ENCODE peak calls at places on chromosomes 7 and 10, in six cellular contexts. K, G, E, C, N and Q are unnamed samples.

GRCh38 chr10:103502849-103503660 is 9.6 kb downstream of the NEURL1 start:
- DNase-seq in K (no peak), G (no peak), E (no peak), C (no peak), N (no peak), Q (no peak)

GRCh38 chr7:13851756-13852155 is 137.7 kb downstream of the ETV1 start:
- DNase-seq in K (no peak), G (peak), E (peak), C (peak), N (peak), Q (no peak)

GRCh38 chr7:83001362-83002040 is 161.2 kb downstream of the PCLO start:
- DNase-seq in K (no peak), G (no peak), E (no peak), C (no peak), N (peak), Q (no peak)

GRCh38 chr10:70551971-70552422 is 50.5 kb downstream of the PRF1 start:
- DNase-seq in K (peak), G (peak), E (peak), C (peak), N (peak), Q (no peak)

GRCh38 chr7:82194011-82194410 is 249.6 kb downstream of the CACNA2D1 start:
- DNase-seq in K (no peak), G (no peak), E (peak), C (peak), N (no peak), Q (no peak)

GRCh38 chr7:139572704-139573395 is 49.4 kb downstream of the CLEC2L start:
- DNase-seq in K (no peak), G (no peak), E (no peak), C (no peak), N (no peak), Q (no peak)

GRCh38 chr7:108026116-108026515 is 23.2 kb upstream of the LAMB1 start:
- DNase-seq in K (no peak), G (no peak), E (no peak), C (no peak), N (no peak), Q (no peak)

GRCh38 chr7:3165681-3166580 is 122.3 kb upstream of the CARD11 start:
- DNase-seq in K (peak), G (no peak), E (no peak), C (no peak), N (no peak), Q (no peak)

GRCh38 chr10:74051729-74052342 is 53.9 kb downstream of the VCL start:
- DNase-seq in K (no peak), G (no peak), E (peak), C (no peak), N (no peak), Q (peak)

GRCh38 chr10:100904903-100905302 is 7.9 kb upstream of the SLF2 start:
- DNase-seq in K (no peak), G (no peak), E (no peak), C (no peak), N (no peak), Q (no peak)

GRCh38 chr7:74083928-74084721 is 521 bp downstream of the LIMK1 start:
- DNase-seq in K (peak), G (peak), E (peak), C (peak), N (no peak), Q (peak)

GRCh38 chr10:88343761-88344484 is 239.2 kb downstream of the RNLS start:
- DNase-seq in K (no peak), G (no peak), E (peak), C (no peak), N (no peak), Q (no peak)

GRCh38 chr7:47331179-47331565 is 250.7 kb downstream of the TNS3 start:
- DNase-seq in K (no peak), G (no peak), E (no peak), C (no peak), N (no peak), Q (no peak)

GRCh38 chr10:3803884-3804741 is 19.1 kb upstream of the KLF6 start:
- DNase-seq in K (no peak), G (no peak), E (peak), C (peak), N (no peak), Q (no peak)

GRCh38 chr10:79093658-79094411 is 25.1 kb downstream of the ZMIZ1 start:
- DNase-seq in K (peak), G (peak), E (peak), C (peak), N (no peak), Q (peak)

GRCh38 chr10:101289541-101289940 is 60.3 kb upstream of the LBX1 start:
- DNase-seq in K (peak), G (no peak), E (no peak), C (no peak), N (no peak), Q (no peak)

GRCh38 chr7:39845011-39845410 is 105.0 kb upstream of the CDK13 start:
- DNase-seq in K (no peak), G (no peak), E (no peak), C (no peak), N (no peak), Q (no peak)

GRCh38 chr7:112550468-112551060 is 69.8 kb downstream of the LSMEM1 start:
- DNase-seq in K (no peak), G (peak), E (peak), C (peak), N (no peak), Q (peak)

GRCh38 chr10:59434463-59435326 is 72.3 kb upstream of the FAM13C start:
- DNase-seq in K (no peak), G (no peak), E (peak), C (peak), N (no peak), Q (no peak)

GRCh38 chr7:1241510-1242128 is 8.9 kb downstream of the UNCX start:
- DNase-seq in K (no peak), G (no peak), E (no peak), C (no peak), N (no peak), Q (no peak)

GRCh38 chr10:7696545-7696944 is 6.6 kb upstream of the ITIH2 start:
- DNase-seq in K (peak), G (no peak), E (no peak), C (no peak), N (peak), Q (peak)

GRCh38 chr7:102874166-102874829 is 38.5 kb upstream of the LRRC17 start:
- DNase-seq in K (no peak), G (peak), E (peak), C (peak), N (peak), Q (peak)

GRCh38 chr10:121845044-121845784 is 82.6 kb downstream of the ATE1 start:
- DNase-seq in K (no peak), G (no peak), E (no peak), C (no peak), N (no peak), Q (no peak)

GRCh38 chr10:116122126-116122525 is 150.9 kb downstream of the GFRA1 start:
- DNase-seq in K (no peak), G (no peak), E (no peak), C (no peak), N (no peak), Q (no peak)

DNA sequence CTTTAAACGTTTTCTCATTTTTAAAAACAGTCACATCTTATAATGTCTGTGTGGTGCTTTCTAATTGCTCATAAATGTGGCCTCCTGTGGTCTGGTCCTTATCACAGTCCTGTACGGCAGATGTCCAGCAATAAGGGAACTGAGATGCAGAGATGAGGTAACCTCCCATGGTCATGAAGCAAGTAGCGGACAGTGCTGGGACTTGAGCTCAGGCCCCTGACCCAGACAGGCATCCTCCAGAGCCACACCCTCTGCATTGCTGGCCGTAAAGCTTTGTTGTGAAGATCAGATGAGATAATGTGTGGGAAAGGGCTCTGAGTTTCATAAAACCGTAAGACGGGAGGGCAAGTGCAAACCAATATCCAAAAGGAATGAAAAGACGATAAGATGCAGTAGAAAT is 48.2 kb downstream of the DYNC2I1 start:
- DNase-seq in K (no peak), G (no peak), E (no peak), C (no peak), N (no peak), Q (no peak)
- TF ChIP-seq CTCF in K (no peak), G (no peak), E (no peak), C (no peak), N (no peak), Q (no peak)

GRCh38 chr7:37698271-37698670 is 14.7 kb downstream of the GPR141 start:
- DNase-seq in K (no peak), G (peak), E (no peak), C (no peak), N (no peak), Q (no peak)

GRCh38 chr7:37698782-37699181 is 15.2 kb downstream of the GPR141 start:
- DNase-seq in K (no peak), G (no peak), E (no peak), C (no peak), N (no peak), Q (no peak)

GRCh38 chr7:37690206-37690605 is 6.6 kb downstream of the GPR141 start:
- DNase-seq in K (no peak), G (no peak), E (no peak), C (no peak), N (no peak), Q (no peak)

GRCh38 chr7:37694208-37695080 is 10.9 kb downstream of the GPR141 start:
- DNase-seq in K (peak), G (peak), E (no peak), C (no peak), N (no peak), Q (no peak)
- TF ChIP-seq CTCF in K (no peak), G (peak), E (no peak), C (no peak), N (no peak), Q (no peak)

GRCh38 chr7:42237891-42238531 is 1.0 kb upstream of the GLI3 start:
- DNase-seq in K (peak), G (peak), E (peak), C (peak), N (no peak), Q (peak)

GRCh38 chr7:42236266-42237161 is 495 bp downstream of the GLI3 start:
- DNase-seq in K (peak), G (peak), E (peak), C (peak), N (no peak), Q (peak)

GRCh38 chr7:42238709-42239395 is 1.8 kb upstream of the GLI3 start:
- DNase-seq in K (no peak), G (peak), E (peak), C (peak), N (peak), Q (no peak)

GRCh38 chr7:42235734-42236133 is 1.3 kb downstream of the GLI3 start:
- DNase-seq in K (no peak), G (peak), E (peak), C (no peak), N (no peak), Q (no peak)

DNA sequence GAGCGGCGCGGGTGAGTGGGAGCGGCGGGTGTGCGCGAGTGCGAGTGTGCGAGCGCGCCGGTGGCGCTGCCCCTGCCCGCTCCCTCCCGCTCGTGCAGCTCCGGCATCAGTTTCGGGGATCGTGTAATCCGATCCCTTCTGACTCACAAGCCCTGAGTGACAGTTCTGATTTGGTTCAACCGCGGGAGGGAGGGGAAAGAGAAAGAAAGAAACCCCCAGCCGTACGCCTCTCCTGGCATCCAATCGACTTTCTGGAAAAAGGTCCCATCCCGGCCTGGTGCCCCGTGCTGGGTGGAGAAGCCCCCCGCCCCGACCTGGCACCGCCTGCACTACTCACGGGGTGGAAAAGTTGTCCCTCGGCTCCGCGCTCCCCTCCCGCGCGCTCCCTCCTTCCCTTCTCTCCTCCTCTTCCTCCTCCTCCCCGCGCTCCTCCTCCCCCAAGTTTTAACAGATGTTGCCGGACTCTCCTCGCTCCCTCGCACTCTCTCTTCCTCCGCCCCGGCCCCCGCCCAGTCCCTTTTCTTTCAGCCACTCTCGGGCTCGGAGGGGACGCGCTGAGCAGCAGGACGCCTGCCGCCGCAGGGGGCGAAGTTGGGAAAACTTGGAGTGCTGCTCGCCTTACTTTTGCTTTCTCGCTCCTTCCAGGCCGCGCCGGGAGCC is at the start of gene GLI3:
- DNase-seq in K (peak), G (peak), E (peak), C (peak), N (peak), Q (peak)
- TF ChIP-seq CTCF in K (peak), G (peak), E (peak), C (peak), N (peak), Q (no peak)

DNA sequence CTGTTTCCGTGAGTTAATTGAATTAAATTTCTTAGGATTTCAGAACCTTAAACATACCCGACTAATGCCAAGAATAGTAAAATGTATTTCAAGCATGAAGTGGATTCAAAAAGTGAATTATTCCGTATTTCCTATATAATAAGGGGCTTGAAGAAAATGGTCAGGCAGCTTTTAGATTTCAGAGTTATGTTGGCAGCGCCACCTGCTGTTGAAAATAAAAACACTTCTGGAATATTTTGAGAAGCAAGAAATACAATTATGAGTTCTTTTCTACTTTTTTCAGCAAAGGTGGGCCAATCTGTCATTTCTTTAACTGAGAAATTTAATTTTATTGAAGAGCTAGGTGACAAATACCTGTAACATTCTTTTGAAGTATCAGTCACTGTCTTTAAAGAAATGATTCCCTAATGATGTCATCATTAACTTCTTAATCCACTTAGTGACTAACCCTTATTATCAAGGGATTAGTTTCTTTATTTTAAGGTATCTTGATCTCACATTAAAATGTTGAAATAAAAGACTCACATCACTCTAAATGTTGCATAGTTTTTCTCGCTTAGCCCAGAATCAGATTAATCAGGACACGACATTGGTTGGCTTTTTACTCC is 36.6 kb upstream of the AGR3 start:
- DNase-seq in K (no peak), G (peak), E (peak), C (peak), N (no peak), Q (peak)
- TF ChIP-seq CTCF in K (peak), G (peak), E (peak), C (peak), N (peak), Q (peak)

GRCh38 chr10:72785422-72785818 is 93.5 kb downstream of the MCU start:
- DNase-seq in K (no peak), G (no peak), E (peak), C (no peak), N (no peak), Q (no peak)
- TF ChIP-seq CTCF in K (no peak), G (no peak), E (no peak), C (no peak), N (no peak), Q (no peak)

GRCh38 chr7:6403907-6404306 is 43.8 kb downstream of the DAGLB start:
- DNase-seq in K (no peak), G (no peak), E (no peak), C (no peak), N (no peak), Q (no peak)
- TF ChIP-seq CTCF in K (no peak), G (no peak), E (no peak), C (no peak), N (no peak), Q (no peak)

GRCh38 chr7:135509839-135510602 is at the start of gene CNOT4:
- DNase-seq in K (peak), G (peak), E (peak), C (peak), N (peak), Q (peak)

GRCh38 chr7:135508853-135509588 is 881 bp downstream of the CNOT4 start:
- DNase-seq in K (no peak), G (peak), E (peak), C (peak), N (no peak), Q (peak)

GRCh38 chr7:135509589-135509838 is 388 bp downstream of the CNOT4 start:
- DNase-seq in K (no peak), G (no peak), E (peak), C (peak), N (no peak), Q (no peak)

GRCh38 chr7:135512135-135512887 is 2.4 kb upstream of the CNOT4 start:
- DNase-seq in K (no peak), G (peak), E (peak), C (peak), N (no peak), Q (peak)

DNA sequence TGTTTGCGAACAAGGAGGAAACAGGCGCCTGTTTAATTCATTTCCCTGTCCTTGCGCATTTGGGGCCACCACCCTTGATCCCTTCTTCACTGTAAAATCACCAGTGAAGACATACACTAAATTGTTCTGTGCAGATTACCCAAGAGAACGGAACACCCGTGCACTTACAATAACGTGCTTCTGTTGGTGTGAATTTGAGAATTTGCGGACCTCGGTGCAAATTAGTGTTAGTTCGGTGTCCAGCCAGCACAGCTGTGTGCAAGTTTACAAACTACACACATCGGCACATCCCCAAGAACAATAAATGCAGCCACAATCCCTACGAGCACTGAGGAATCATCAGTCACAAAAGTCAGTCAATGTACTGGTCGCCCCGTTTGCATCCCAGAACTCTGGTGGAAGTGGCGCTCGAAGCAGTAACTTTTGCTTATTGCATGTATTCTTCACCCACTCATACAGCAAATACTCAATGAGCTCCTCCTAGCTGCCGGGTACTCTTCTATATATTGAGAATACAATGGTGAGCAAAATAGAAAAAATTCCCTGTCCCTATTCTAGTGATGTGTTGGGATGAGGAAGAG is 791 bp upstream of the CNOT4 start:
- DNase-seq in K (no peak), G (peak), E (peak), C (peak), N (no peak), Q (no peak)
- TF ChIP-seq CTCF in K (no peak), G (peak), E (peak), C (peak), N (peak), Q (no peak)

DNA sequence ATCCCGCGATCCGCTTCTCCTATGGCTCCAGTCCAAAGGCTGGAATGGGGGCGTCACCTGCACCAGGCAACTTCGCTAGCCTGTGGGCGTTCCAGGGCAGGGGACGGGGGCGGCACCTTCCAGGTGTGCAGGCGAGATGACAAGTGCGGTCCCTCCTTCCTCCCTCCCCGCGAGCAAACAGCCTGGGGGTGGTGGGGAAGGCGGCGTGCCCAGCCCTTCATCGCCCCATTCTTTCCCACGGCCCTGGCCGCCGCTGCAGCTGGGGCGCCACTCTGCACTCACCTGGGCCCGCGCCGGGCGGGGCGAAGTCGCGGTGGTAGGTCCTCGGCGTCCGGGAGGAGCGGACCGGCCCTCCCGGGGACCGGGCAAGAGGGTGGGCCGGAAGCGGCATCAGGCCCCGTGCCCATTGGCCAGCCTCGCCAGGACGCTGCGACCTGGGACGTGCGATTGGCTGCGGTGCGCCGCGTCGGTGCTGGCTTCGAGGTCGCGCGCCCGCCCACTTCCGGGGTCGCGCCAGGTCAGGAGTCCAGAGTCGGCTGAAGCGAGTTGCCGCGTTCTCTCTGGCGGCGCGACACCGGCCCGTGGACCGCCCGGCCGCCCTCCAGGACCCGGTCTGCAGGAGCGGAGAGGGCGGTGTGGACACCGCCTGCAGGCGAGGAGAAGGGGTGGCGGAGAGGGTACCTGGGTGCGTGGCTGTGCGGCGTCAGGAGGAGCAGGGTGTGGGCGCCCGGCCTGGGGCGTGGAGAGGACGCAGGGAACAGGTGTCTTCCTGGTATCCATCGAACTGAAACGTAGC is at the start of gene TECPR1:
- DNase-seq in K (peak), G (peak), E (peak), C (peak), N (peak), Q (peak)
- TF ChIP-seq CTCF in K (no peak), G (no peak), E (no peak), C (no peak), N (no peak), Q (no peak)